ENCODE peak calls at places on chromosomes 3 and 15, in eight cellular contexts. G is AG10803, C is progenitor cell of endocrine pancreas, P is testis, T is HL-60, N is activated B cell treated with CpG ODN at 0.5 μM for 24 hours, S is GM10248, M is endothelial cell. D is an unnamed sample.

GRCh38 chr15:92619380-92620101 is 36.0 kb downstream of the FAM174B start:
- DNase-seq in T (no peak), C (no peak), P (peak; percentile 39), N (no peak), S (no peak), M (no peak), G (peak; percentile 76), D (no peak)

GRCh38 chr3:128629936-128630335 is 20.7 kb downstream of the RPN1 start:
- DNase-seq in T (no peak), C (no peak), M (peak; percentile 23), S (no peak), N (no peak), P (no peak), G (no peak), D (no peak)

GRCh38 chr15:84953136-84953535 is 28.5 kb upstream of the PDE8A start:
- DNase-seq in S (no peak), N (no peak), G (peak; percentile 19), P (no peak), T (no peak), C (no peak), M (no peak), D (no peak)

GRCh38 chr3:126721246-126721645 is 17.2 kb downstream of the CHCHD6 start:
- DNase-seq in M (no peak), P (no peak), N (no peak), S (no peak), G (no peak), C (no peak), T (no peak), D (no peak)

GRCh38 chr3:189737071-189737470 is 105.9 kb downstream of the TP63 start:
- DNase-seq in S (no peak), G (no peak), N (no peak), C (no peak), M (no peak), P (no peak), T (no peak), D (no peak)

GRCh38 chr15:46277994-46278885 is 643.4 kb downstream of the SQOR start:
- DNase-seq in C (no peak), S (no peak), T (no peak), G (no peak), M (no peak), N (no peak), P (no peak), D (no peak)

GRCh38 chr3:130671545-130671944 is 75.1 kb downstream of the PIK3R4 start:
- DNase-seq in G (no peak), C (no peak), T (no peak), N (no peak), S (no peak), P (no peak), M (no peak), D (no peak)

GRCh38 chr3:112813723-112814171 is 32.9 kb downstream of the CD200R1L start:
- DNase-seq in M (no peak), T (peak; percentile 87), P (peak; percentile 22), S (peak; percentile 35), N (no peak), C (no peak), G (peak; percentile 78), D (no peak)

GRCh38 chr15:101035611-101036010 is 116.5 kb downstream of the LRRK1 start:
- DNase-seq in T (peak; percentile 34), N (no peak), P (no peak), C (no peak), S (no peak), M (no peak), G (no peak), D (no peak)

GRCh38 chr15:65952425-65953053 is 83.2 kb downstream of the RAB11A start:
- DNase-seq in P (peak; percentile 68), G (peak; percentile 45), N (no peak), S (no peak), C (peak; percentile 55), T (no peak), M (peak; percentile 71), D (no peak)

GRCh38 chr3:111538687-111539086 is 3.3 kb upstream of the CD96 start:
- DNase-seq in S (no peak), M (no peak), G (no peak), C (no peak), P (no peak), T (peak; percentile 13), N (no peak), D (no peak)

GRCh38 chr15:89278307-89278706 is 34.5 kb downstream of the FANCI start:
- DNase-seq in M (no peak), G (no peak), P (no peak), T (no peak), N (no peak), C (no peak), S (no peak), D (no peak)

GRCh38 chr15:70714575-70714974 is 48.8 kb downstream of the UACA start:
- DNase-seq in M (no peak), T (peak; percentile 15), S (no peak), G (peak; percentile 56), C (no peak), P (no peak), N (no peak), D (no peak)

GRCh38 chr3:32460031-32460749 is 42.5 kb downstream of the CMTM6 start:
- DNase-seq in T (peak; percentile 28), M (peak; percentile 55), P (no peak), N (peak; percentile 61), G (no peak), S (peak; percentile 84), C (no peak), D (peak; percentile 42)

GRCh38 chr3:185400340-185400667 is 37.4 kb downstream of the MAP3K13 start:
- DNase-seq in S (no peak), C (no peak), G (no peak), T (no peak), N (no peak), P (no peak), M (no peak), D (no peak)

GRCh38 chr15:52787123-52787503 is 3.0 kb downstream of the ONECUT1 start:
- DNase-seq in G (no peak), C (no peak), M (no peak), T (no peak), S (no peak), P (no peak), N (no peak), D (no peak)

GRCh38 chr15:80483656-80484055 is 79.5 kb downstream of the ARNT2 start:
- DNase-seq in T (no peak), G (no peak), P (no peak), S (no peak), M (no peak), N (no peak), C (no peak), D (no peak)

GRCh38 chr3:149258714-149259113 is 37.1 kb upstream of the CP start:
- DNase-seq in T (no peak), S (no peak), M (no peak), N (no peak), G (no peak), C (no peak), P (no peak), D (no peak)

GRCh38 chr3:126537116-126537729 is 13.3 kb downstream of the CHST13 start:
- DNase-seq in P (no peak), N (peak; percentile 4), C (no peak), M (no peak), T (no peak), G (no peak), S (no peak), D (no peak)

GRCh38 chr15:62089616-62090015 is 22.8 kb downstream of the C2CD4A start:
- DNase-seq in T (no peak), C (no peak), P (no peak), M (no peak), S (no peak), N (no peak), G (no peak), D (no peak)
- TF ChIP-seq CTCF in T (no peak), C (no peak), P (no peak), M (no peak), S (no peak), N (no peak), G (no peak), D (no peak)

DNA sequence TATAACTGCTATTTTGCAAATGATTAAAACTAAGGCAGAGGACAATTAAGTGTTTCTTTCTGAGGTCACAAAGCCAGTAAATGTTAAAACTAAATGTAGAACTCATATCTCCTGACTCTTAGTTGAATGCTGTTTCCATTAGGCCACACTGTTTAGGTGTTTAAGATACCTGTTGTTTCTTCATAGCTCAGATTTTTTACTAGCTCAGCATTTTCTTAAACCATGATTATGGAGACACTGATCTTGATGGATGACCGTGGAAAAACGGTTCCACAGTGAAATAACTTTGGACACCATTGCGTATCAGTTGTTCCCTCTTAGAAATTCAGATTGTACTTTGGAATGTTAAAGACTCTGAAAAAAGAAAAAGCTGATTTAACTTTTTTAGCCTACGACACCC is 177.5 kb downstream of the TCF12 start:
- DNase-seq in S (no peak), T (no peak), C (no peak), P (no peak), N (no peak), M (no peak), G (no peak), D (no peak)
- TF ChIP-seq CTCF in S (no peak), T (no peak), C (no peak), P (no peak), N (no peak), M (no peak), G (no peak), D (no peak)

DNA sequence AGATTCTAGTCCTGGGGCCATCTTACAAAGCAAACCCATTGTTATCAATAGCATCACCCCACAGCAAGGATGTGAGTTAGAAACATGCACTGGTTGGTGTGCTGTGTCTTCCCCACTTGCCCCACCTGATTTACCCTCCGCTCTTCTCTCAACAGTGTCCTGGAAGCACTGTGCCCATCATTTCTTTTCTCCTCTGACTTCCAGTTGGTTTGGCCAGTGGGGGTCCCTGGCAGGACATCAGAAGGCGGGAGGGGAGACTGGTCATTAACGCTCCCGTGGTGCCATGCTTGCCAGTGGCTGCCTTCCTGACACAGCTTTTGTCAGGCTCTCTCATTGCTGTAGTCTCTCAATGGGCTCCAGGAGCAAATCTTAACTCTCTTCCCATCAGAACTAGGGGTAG is 11.5 kb upstream of the BUB1B start:
- DNase-seq in M (no peak), S (no peak), G (no peak), C (no peak), P (no peak), N (no peak), T (no peak), D (no peak)
- TF ChIP-seq CTCF in M (no peak), S (no peak), G (no peak), C (no peak), P (no peak), N (no peak), T (no peak), D (no peak)

GRCh38 chr3:57692404-57693191 is at the start of gene DENND6A:
- DNase-seq in G (peak; percentile 92), P (peak; percentile 95), C (peak; percentile 94), T (peak; percentile 97), N (peak; percentile 95), S (peak; percentile 99), M (peak; percentile 96), D (peak; percentile 93)

GRCh38 chr3:57688291-57688690 is 4.6 kb downstream of the DENND6A start:
- DNase-seq in S (no peak), P (no peak), C (no peak), N (no peak), M (no peak), G (no peak), T (no peak), D (no peak)

GRCh38 chr3:57691411-57692133 is 1.3 kb downstream of the DENND6A start:
- DNase-seq in G (no peak), S (no peak), C (no peak), N (no peak), P (no peak), M (no peak), T (no peak), D (peak; percentile 24)

GRCh38 chr3:57694146-57694545 is 1.3 kb upstream of the DENND6A start:
- DNase-seq in P (no peak), T (no peak), M (no peak), S (no peak), C (no peak), G (no peak), N (no peak), D (no peak)

GRCh38 chr3:57689367-57690053 is 3.4 kb downstream of the DENND6A start:
- DNase-seq in N (no peak), C (no peak), P (no peak), G (no peak), M (no peak), S (no peak), T (no peak), D (no peak)
- TF ChIP-seq CTCF in N (no peak), C (no peak), P (no peak), G (no peak), M (no peak), S (peak; percentile 2), T (no peak), D (no peak)

D was measured in natural killer cell.